ENCODE peak calls at places on chromosomes 16 and 17, in five cellular contexts. One of them, this sample, is unnamed.

GRCh38 chr17:2058521-2059124 is 3.7 kb downstream of the HIC1 start:
- DNase-seq in Right ventricle myocardium superior: peak
- DNase-seq in activated CD8-positive, alpha-beta memory T cell treated with anti-CD3 and anti-CD28 coated beads for 24 hours: peak
- DNase-seq in CD8-positive, alpha-beta memory T cell: peak
- DNase-seq in AG10803: no peak
- DNase-seq in this sample: no peak

GRCh38 chr16:46924402-46924801 is 40.2 kb downstream of the GPT2 start:
- DNase-seq in Right ventricle myocardium superior: no peak
- DNase-seq in activated CD8-positive, alpha-beta memory T cell treated with anti-CD3 and anti-CD28 coated beads for 24 hours: no peak
- DNase-seq in CD8-positive, alpha-beta memory T cell: no peak
- DNase-seq in AG10803: no peak
- DNase-seq in this sample: no peak

GRCh38 chr16:57042157-57043111 is 49.9 kb upstream of the CPNE2 start:
- DNase-seq in Right ventricle myocardium superior: no peak
- DNase-seq in activated CD8-positive, alpha-beta memory T cell treated with anti-CD3 and anti-CD28 coated beads for 24 hours: peak
- DNase-seq in CD8-positive, alpha-beta memory T cell: peak
- DNase-seq in AG10803: no peak
- DNase-seq in this sample: peak

GRCh38 chr16:79632289-79632688 is 31.8 kb upstream of the MAF start:
- DNase-seq in Right ventricle myocardium superior: no peak
- DNase-seq in activated CD8-positive, alpha-beta memory T cell treated with anti-CD3 and anti-CD28 coated beads for 24 hours: no peak
- DNase-seq in CD8-positive, alpha-beta memory T cell: no peak
- DNase-seq in AG10803: no peak
- DNase-seq in this sample: no peak

GRCh38 chr16:11968577-11968976 is 3.6 kb downstream of the TNFRSF17 start:
- DNase-seq in Right ventricle myocardium superior: no peak
- DNase-seq in activated CD8-positive, alpha-beta memory T cell treated with anti-CD3 and anti-CD28 coated beads for 24 hours: no peak
- DNase-seq in CD8-positive, alpha-beta memory T cell: no peak
- DNase-seq in AG10803: no peak
- DNase-seq in this sample: no peak

GRCh38 chr17:301681-302299 is 50.8 kb downstream of the RPH3AL start:
- DNase-seq in Right ventricle myocardium superior: peak
- DNase-seq in activated CD8-positive, alpha-beta memory T cell treated with anti-CD3 and anti-CD28 coated beads for 24 hours: no peak
- DNase-seq in CD8-positive, alpha-beta memory T cell: no peak
- DNase-seq in AG10803: peak
- DNase-seq in this sample: no peak

GRCh38 chr16:46970089-46970488 is 3.4 kb downstream of the DNAJA2 start:
- DNase-seq in Right ventricle myocardium superior: peak
- DNase-seq in activated CD8-positive, alpha-beta memory T cell treated with anti-CD3 and anti-CD28 coated beads for 24 hours: no peak
- DNase-seq in CD8-positive, alpha-beta memory T cell: no peak
- DNase-seq in AG10803: no peak
- DNase-seq in this sample: no peak

GRCh38 chr16:55471448-55472097 is 7.4 kb upstream of the MMP2 start:
- DNase-seq in Right ventricle myocardium superior: no peak
- DNase-seq in activated CD8-positive, alpha-beta memory T cell treated with anti-CD3 and anti-CD28 coated beads for 24 hours: no peak
- DNase-seq in CD8-positive, alpha-beta memory T cell: no peak
- DNase-seq in AG10803: peak
- DNase-seq in this sample: no peak

GRCh38 chr17:75398279-75398678 is 7.2 kb downstream of the GRB2 start:
- DNase-seq in Right ventricle myocardium superior: no peak
- DNase-seq in activated CD8-positive, alpha-beta memory T cell treated with anti-CD3 and anti-CD28 coated beads for 24 hours: peak
- DNase-seq in CD8-positive, alpha-beta memory T cell: no peak
- DNase-seq in AG10803: no peak
- DNase-seq in this sample: no peak

GRCh38 chr16:12327971-12328726 is 351.6 kb downstream of the SNX29 start:
- DNase-seq in Right ventricle myocardium superior: no peak
- DNase-seq in activated CD8-positive, alpha-beta memory T cell treated with anti-CD3 and anti-CD28 coated beads for 24 hours: no peak
- DNase-seq in CD8-positive, alpha-beta memory T cell: no peak
- DNase-seq in AG10803: no peak
- DNase-seq in this sample: no peak

This sample was measured in T-helper 22 cell.